ENCODE peak calls at places on chromosomes 11 and 22, in five cellular contexts. L is GM23338, Z is HAP-1, P is ascending aorta, S is tibial nerve. I is an unnamed sample.

GRCh38 chr22:38861927-38862326 is 10.1 kb downstream of the CBX6 start:
- DNase-seq in L (no peak), Z (no peak), P (no peak), S (no peak), I (no peak)

GRCh38 chr11:64340671-64341335 is 799 bp downstream of the CCDC88B start:
- DNase-seq in L (peak; percentile 90), Z (no peak), P (no peak), S (peak; percentile 27), I (peak; percentile 38)

GRCh38 chr22:32232447-32232846 is 22.7 kb downstream of the SLC5A4 start:
- DNase-seq in L (no peak), Z (no peak), P (no peak), S (no peak), I (no peak)

GRCh38 chr11:123233978-123234340 is 38.9 kb upstream of the CLMP start:
- DNase-seq in L (no peak), Z (no peak), P (no peak), S (no peak), I (no peak)

GRCh38 chr11:8221025-8221723 is 42.5 kb downstream of the LMO1 start:
- DNase-seq in L (no peak), Z (no peak), P (no peak), S (no peak), I (no peak)

GRCh38 chr11:113241190-113242051 is 73.0 kb upstream of the TTC12 start:
- DNase-seq in L (no peak), Z (no peak), P (no peak), S (no peak), I (peak; percentile 34)

GRCh38 chr11:44400431-44400830 is 90.5 kb upstream of the ALX4 start:
- DNase-seq in L (no peak), Z (no peak), P (no peak), S (no peak), I (peak; percentile 33)

GRCh38 chr11:32433249-32434115 is 1.9 kb downstream of the WT1 start:
- DNase-seq in L (peak; percentile 54), Z (no peak), P (no peak), S (no peak), I (no peak)

GRCh38 chr11:115737875-115738274 is 233.7 kb upstream of the CADM1 start:
- DNase-seq in L (no peak), Z (no peak), P (no peak), S (no peak), I (no peak)

GRCh38 chr11:43582837-43583462 is 97.6 kb upstream of the HSD17B12 start:
- DNase-seq in L (peak; percentile 60), Z (no peak), P (no peak), S (no peak), I (no peak)

GRCh38 chr11:84398017-84398626 is 1112.0 kb upstream of the CCDC90B start:
- DNase-seq in L (peak; percentile 56), Z (peak; percentile 54), P (no peak), S (no peak), I (peak; percentile 59)

GRCh38 chr22:17867160-17867785 is 93.0 kb upstream of the BID start:
- DNase-seq in L (no peak), Z (no peak), P (no peak), S (no peak), I (peak; percentile 72)

GRCh38 chr11:2940166-2940929 is 11.1 kb upstream of the PHLDA2 start:
- DNase-seq in L (peak; percentile 37), Z (no peak), P (peak; percentile 60), S (no peak), I (no peak)

GRCh38 chr11:118202599-118203422 is 22.0 kb downstream of the JAML start:
- DNase-seq in L (no peak), Z (no peak), P (peak; percentile 44), S (no peak), I (no peak)

GRCh38 chr11:126310229-126310991 is 6.5 kb downstream of the DCPS start:
- DNase-seq in L (peak; percentile 83), Z (peak; percentile 62), P (peak; percentile 83), S (peak; percentile 86), I (peak; percentile 74)

GRCh38 chr11:12684821-12685220 is 10.6 kb downstream of the TEAD1 start:
- DNase-seq in L (peak; percentile 48), Z (no peak), P (no peak), S (no peak), I (no peak)

GRCh38 chr11:115284766-115285165 is 219.4 kb downstream of the CADM1 start:
- DNase-seq in L (no peak), Z (no peak), P (no peak), S (no peak), I (no peak)

GRCh38 chr11:74860743-74861142 is 88.1 kb downstream of the XRRA1 start:
- DNase-seq in L (no peak), Z (no peak), P (peak; percentile 12), S (no peak), I (no peak)

GRCh38 chr11:130877532-130877931 is 38.7 kb downstream of the SNX19 start:
- DNase-seq in L (no peak), Z (no peak), P (no peak), S (no peak), I (no peak)

GRCh38 chr11:36233226-36233625 is 56.0 kb downstream of the COMMD9 start:
- DNase-seq in L (no peak), Z (no peak), P (no peak), S (no peak), I (no peak)

GRCh38 chr11:119663279-119663678 is 65.7 kb downstream of the NECTIN1 start:
- DNase-seq in L (no peak), Z (no peak), P (no peak), S (no peak), I (no peak)

GRCh38 chr11:134382830-134383229 is 29.2 kb downstream of the B3GAT1 start:
- DNase-seq in L (no peak), Z (no peak), P (no peak), S (no peak), I (no peak)

GRCh38 chr11:2466869-2467694 is 22.3 kb downstream of the KCNQ1 start:
- DNase-seq in L (no peak), Z (no peak), P (peak; percentile 60), S (no peak), I (no peak)

GRCh38 chr11:75200531-75200930 is 40.0 kb upstream of the TPBGL start:
- DNase-seq in L (no peak), Z (no peak), P (no peak), S (no peak), I (no peak)

GRCh38 chr11:60485987-60486386 is 6.6 kb upstream of the MS4A12 start:
- DNase-seq in L (peak; percentile 73), Z (peak; percentile 75), P (no peak), S (peak; percentile 8), I (no peak)

GRCh38 chr11:105282658-105283057 is 143.1 kb upstream of the CARD18 start:
- DNase-seq in L (no peak), Z (no peak), P (no peak), S (no peak), I (peak; percentile 10)

GRCh38 chr11:109306322-109306721 is 115.7 kb upstream of the C11orf87 start:
- DNase-seq in L (no peak), Z (no peak), P (no peak), S (no peak), I (no peak)

GRCh38 chr11:83249972-83250593 is 36.1 kb downstream of the CCDC90B start:
- DNase-seq in L (peak; percentile 59), Z (peak; percentile 45), P (no peak), S (peak; percentile 7), I (peak; percentile 7)

GRCh38 chr11:3000032-3000961 is 8.2 kb upstream of the NAP1L4 start:
- DNase-seq in L (no peak), Z (no peak), P (peak; percentile 76), S (no peak), I (peak; percentile 84)

DNA sequence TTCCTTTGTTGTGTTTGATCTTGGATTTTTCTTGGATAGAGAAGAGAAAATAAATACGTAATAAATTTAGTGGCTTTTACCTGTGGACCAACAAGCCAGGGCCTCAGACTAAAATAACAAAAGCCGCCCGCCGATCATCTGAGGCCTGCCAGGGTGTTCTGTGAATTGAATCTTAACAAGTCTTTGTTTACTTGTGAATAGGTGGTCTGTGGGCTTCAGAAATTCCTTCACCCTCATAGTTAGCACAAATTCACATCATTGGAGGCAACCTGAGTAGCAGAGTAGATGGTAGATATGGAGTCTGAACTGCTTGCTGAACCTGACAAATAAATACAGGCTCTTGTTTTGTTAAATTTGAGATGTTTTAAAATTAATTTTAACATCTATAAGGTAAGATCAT is 176.3 kb upstream of the MTNR1B start:
- DNase-seq in L (peak; percentile 49), Z (no peak), P (no peak), S (no peak), I (no peak)
- H3K4me3 ChIP-seq in L (peak overlapping the region; percentile 9), Z (no peak overlapping the region), P (no peak overlapping the region), S (no peak overlapping the region), I (no peak overlapping the region)

GRCh38 chr11:413120-414081 is 1.4 kb downstream of the SIGIRR start:
- DNase-seq in L (no peak), Z (no peak), P (no peak), S (no peak), I (no peak)
- H3K4me3 ChIP-seq in L (no peak overlapping the region), Z (no peak overlapping the region), P (no peak overlapping the region), S (no peak overlapping the region), I (no peak overlapping the region)

GRCh38 chr11:46407635-46408034 is 16.1 kb upstream of the CHRM4 start:
- DNase-seq in L (no peak), Z (no peak), P (no peak), S (no peak), I (no peak)
- H3K4me3 ChIP-seq in L (no peak overlapping the region), Z (no peak overlapping the region), P (no peak overlapping the region), S (no peak overlapping the region), I (no peak overlapping the region)

DNA sequence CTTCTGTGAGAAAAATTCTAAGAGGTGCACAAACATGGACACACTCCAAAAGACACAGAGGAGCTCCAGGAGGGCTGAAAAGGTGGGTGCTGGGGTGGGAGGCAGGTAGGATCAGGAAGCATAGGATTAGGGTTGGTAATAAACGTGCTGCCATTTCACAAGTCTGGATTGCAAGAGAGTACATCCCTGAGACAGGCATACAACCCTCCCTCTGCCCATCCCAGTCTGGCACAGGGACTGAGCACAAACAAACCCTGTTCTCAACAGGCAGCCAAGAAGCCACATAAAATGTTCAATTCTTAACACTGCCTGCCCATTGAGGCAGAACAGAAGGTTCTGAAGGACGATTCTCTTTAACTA is 18.5 kb downstream of the SLC35F2 start:
- DNase-seq in L (no peak), Z (no peak), P (no peak), S (peak; percentile 45), I (no peak)
- H3K4me3 ChIP-seq in L (no peak overlapping the region), Z (no peak overlapping the region), P (peak overlapping the region; percentile 55), S (no peak overlapping the region), I (no peak overlapping the region)

GRCh38 chr11:34448223-34448994 is 9.7 kb downstream of the CAT start:
- DNase-seq in L (no peak), Z (no peak), P (no peak), S (no peak), I (no peak)

GRCh38 chr11:34446389-34446788 is 7.7 kb downstream of the CAT start:
- DNase-seq in L (no peak), Z (no peak), P (no peak), S (no peak), I (no peak)

GRCh38 chr11:34443136-34443535 is 4.4 kb downstream of the CAT start:
- DNase-seq in L (no peak), Z (no peak), P (no peak), S (no peak), I (no peak)

GRCh38 chr11:34449013-34449412 is 10.3 kb downstream of the CAT start:
- DNase-seq in L (no peak), Z (no peak), P (no peak), S (no peak), I (no peak)

GRCh38 chr11:34447044-34447443 is 8.3 kb downstream of the CAT start:
- DNase-seq in L (no peak), Z (no peak), P (no peak), S (no peak), I (no peak)
- H3K4me3 ChIP-seq in L (no peak overlapping the region), Z (no peak overlapping the region), P (no peak overlapping the region), S (no peak overlapping the region), I (no peak overlapping the region)

GRCh38 chr11:774873-775592 is 2.3 kb downstream of the GATD1 start:
- DNase-seq in L (no peak), Z (no peak), P (no peak), S (no peak), I (no peak)
- H3K4me3 ChIP-seq in L (no peak overlapping the region), Z (peak overlapping the region; percentile 91), P (peak overlapping the region; percentile 88), S (no peak overlapping the region), I (no peak overlapping the region)